ENCODE peak calls at places on chromosomes 7 and 10, in four cellular contexts. One of them, this sample, is unnamed. For H3K4me1 and H3K9me3, the result is how much of the 10 kb centered on the place peaks cover.

GRCh38 chr7:98170944-98171343 is 40.3 kb upstream of the BHLHA15 start:
- DNase-seq in transverse colon: no peak
- DNase-seq in CD4-positive, CD25-positive, alpha-beta regulatory T cell: no peak
- DNase-seq in A549: no peak
- DNase-seq in this sample: no peak

GRCh38 chr10:36779238-36779846 is 346.1 kb upstream of the ANKRD30A start:
- DNase-seq in transverse colon: peak
- DNase-seq in CD4-positive, CD25-positive, alpha-beta regulatory T cell: no peak
- DNase-seq in A549: peak
- DNase-seq in this sample: peak

GRCh38 chr10:132974249-132974796 is 32.0 kb upstream of the CFAP46 start:
- DNase-seq in transverse colon: no peak
- DNase-seq in CD4-positive, CD25-positive, alpha-beta regulatory T cell: no peak
- DNase-seq in A549: no peak
- DNase-seq in this sample: no peak

GRCh38 chr7:140238778-140239652 is 62.2 kb upstream of the KDM7A start:
- DNase-seq in transverse colon: peak
- DNase-seq in CD4-positive, CD25-positive, alpha-beta regulatory T cell: no peak
- DNase-seq in A549: no peak
- DNase-seq in this sample: no peak

GRCh38 chr10:15482168-15482567 is 111.1 kb upstream of the FAM171A1 start:
- DNase-seq in transverse colon: no peak
- DNase-seq in CD4-positive, CD25-positive, alpha-beta regulatory T cell: no peak
- DNase-seq in A549: no peak
- DNase-seq in this sample: no peak

GRCh38 chr7:34061175-34061574 is 155.8 kb downstream of the BMPER start:
- DNase-seq in transverse colon: no peak
- DNase-seq in CD4-positive, CD25-positive, alpha-beta regulatory T cell: no peak
- DNase-seq in A549: peak
- DNase-seq in this sample: no peak

GRCh38 chr7:28759373-28760013 is 198.6 kb downstream of the TRIL start:
- DNase-seq in transverse colon: no peak
- DNase-seq in CD4-positive, CD25-positive, alpha-beta regulatory T cell: no peak
- DNase-seq in A549: no peak
- DNase-seq in this sample: no peak

GRCh38 chr10:71218833-71219120 is 6.4 kb downstream of the UNC5B start:
- DNase-seq in transverse colon: no peak
- DNase-seq in CD4-positive, CD25-positive, alpha-beta regulatory T cell: no peak
- DNase-seq in A549: no peak
- DNase-seq in this sample: no peak

GRCh38 chr10:90718185-90718584 is 139.7 kb downstream of the HTR7 start:
- DNase-seq in transverse colon: no peak
- DNase-seq in CD4-positive, CD25-positive, alpha-beta regulatory T cell: no peak
- DNase-seq in A549: no peak
- DNase-seq in this sample: no peak

GRCh38 chr7:137508437-137509175 is 165.1 kb upstream of the PTN start:
- DNase-seq in transverse colon: no peak
- DNase-seq in CD4-positive, CD25-positive, alpha-beta regulatory T cell: no peak
- DNase-seq in A549: no peak
- DNase-seq in this sample: no peak

GRCh38 chr7:151558575-151558974 is 38.9 kb upstream of the RHEB start:
- DNase-seq in transverse colon: no peak
- DNase-seq in CD4-positive, CD25-positive, alpha-beta regulatory T cell: no peak
- DNase-seq in A549: no peak
- DNase-seq in this sample: no peak

GRCh38 chr7:41156268-41156667 is 546.6 kb downstream of the INHBA start:
- DNase-seq in transverse colon: no peak
- DNase-seq in CD4-positive, CD25-positive, alpha-beta regulatory T cell: no peak
- DNase-seq in A549: no peak
- DNase-seq in this sample: no peak

GRCh38 chr7:27241189-27242045 is 1.2 kb upstream of the EVX1 start:
- DNase-seq in transverse colon: no peak
- DNase-seq in CD4-positive, CD25-positive, alpha-beta regulatory T cell: no peak
- DNase-seq in A549: no peak
- DNase-seq in this sample: no peak

GRCh38 chr7:149564340-149565095 is 66.9 kb upstream of the ZNF746 start:
- DNase-seq in transverse colon: no peak
- DNase-seq in CD4-positive, CD25-positive, alpha-beta regulatory T cell: no peak
- DNase-seq in A549: no peak
- DNase-seq in this sample: no peak

GRCh38 chr7:134679006-134679405 is 32.4 kb downstream of the BPGM start:
- DNase-seq in transverse colon: no peak
- DNase-seq in CD4-positive, CD25-positive, alpha-beta regulatory T cell: no peak
- DNase-seq in A549: no peak
- DNase-seq in this sample: no peak

GRCh38 chr10:8130973-8131911 is 76.8 kb downstream of the GATA3 start:
- DNase-seq in transverse colon: no peak
- DNase-seq in CD4-positive, CD25-positive, alpha-beta regulatory T cell: no peak
- DNase-seq in A549: peak
- DNase-seq in this sample: peak

GRCh38 chr7:25922296-25922695 is 229.7 kb upstream of the NFE2L3 start:
- DNase-seq in transverse colon: no peak
- DNase-seq in CD4-positive, CD25-positive, alpha-beta regulatory T cell: no peak
- DNase-seq in A549: no peak
- DNase-seq in this sample: no peak

GRCh38 chr10:18230794-18231193 is 90.6 kb downstream of the CACNB2 start:
- DNase-seq in transverse colon: no peak
- DNase-seq in CD4-positive, CD25-positive, alpha-beta regulatory T cell: no peak
- DNase-seq in A549: no peak
- DNase-seq in this sample: no peak

GRCh38 chr7:36423633-36424032 is 34.0 kb downstream of the ANLN start:
- DNase-seq in transverse colon: no peak
- DNase-seq in CD4-positive, CD25-positive, alpha-beta regulatory T cell: no peak
- DNase-seq in A549: no peak
- DNase-seq in this sample: no peak

GRCh38 chr7:50664461-50664922 is 99.3 kb upstream of the DDC start:
- DNase-seq in transverse colon: no peak
- DNase-seq in CD4-positive, CD25-positive, alpha-beta regulatory T cell: no peak
- DNase-seq in A549: no peak
- DNase-seq in this sample: no peak

GRCh38 chr10:119119400-119119799 is 15.5 kb downstream of the DENND10 start:
- DNase-seq in transverse colon: no peak
- DNase-seq in CD4-positive, CD25-positive, alpha-beta regulatory T cell: no peak
- DNase-seq in A549: no peak
- DNase-seq in this sample: no peak

GRCh38 chr7:126696236-126696635 is 556.5 kb downstream of the GRM8 start:
- DNase-seq in transverse colon: no peak
- DNase-seq in CD4-positive, CD25-positive, alpha-beta regulatory T cell: no peak
- DNase-seq in A549: no peak
- DNase-seq in this sample: no peak

GRCh38 chr10:14574885-14575284 is 199.8 kb downstream of the FAM107B start:
- DNase-seq in transverse colon: no peak
- DNase-seq in CD4-positive, CD25-positive, alpha-beta regulatory T cell: no peak
- DNase-seq in A549: no peak
- DNase-seq in this sample: no peak

GRCh38 chr10:17910144-17910789 is 41.5 kb upstream of the SLC39A12 start:
- DNase-seq in transverse colon: peak
- DNase-seq in CD4-positive, CD25-positive, alpha-beta regulatory T cell: no peak
- DNase-seq in A549: peak
- DNase-seq in this sample: peak

GRCh38 chr10:33547976-33548375 is 213.5 kb upstream of the NRP1 start:
- DNase-seq in transverse colon: no peak
- DNase-seq in CD4-positive, CD25-positive, alpha-beta regulatory T cell: no peak
- DNase-seq in A549: no peak
- DNase-seq in this sample: no peak

GRCh38 chr10:82506680-82507376 is 631.8 kb downstream of the NRG3 start:
- DNase-seq in transverse colon: no peak
- DNase-seq in CD4-positive, CD25-positive, alpha-beta regulatory T cell: no peak
- DNase-seq in A549: no peak
- DNase-seq in this sample: no peak

GRCh38 chr7:46534593-46535271 is 613.7 kb upstream of the IGFBP3 start:
- DNase-seq in transverse colon: peak
- DNase-seq in CD4-positive, CD25-positive, alpha-beta regulatory T cell: no peak
- DNase-seq in A549: peak
- DNase-seq in this sample: no peak

GRCh38 chr10:22335204-22335956 is 9.9 kb upstream of the SPAG6 start:
- DNase-seq in transverse colon: peak
- DNase-seq in CD4-positive, CD25-positive, alpha-beta regulatory T cell: peak
- DNase-seq in A549: peak
- DNase-seq in this sample: no peak

GRCh38 chr10:24722676-24723385 is 856 bp downstream of the ARHGAP21 start:
- DNase-seq in transverse colon: peak
- DNase-seq in CD4-positive, CD25-positive, alpha-beta regulatory T cell: peak
- DNase-seq in A549: peak
- DNase-seq in this sample: no peak

GRCh38 chr10:35495521-35496238 is 109.5 kb upstream of the GJD4 start:
- DNase-seq in transverse colon: no peak
- DNase-seq in CD4-positive, CD25-positive, alpha-beta regulatory T cell: no peak
- DNase-seq in A549: no peak
- DNase-seq in this sample: no peak

GRCh38 chr10:43123361-43124093 is 14.7 kb upstream of the CSGALNACT2 start:
- DNase-seq in transverse colon: peak
- DNase-seq in CD4-positive, CD25-positive, alpha-beta regulatory T cell: no peak
- DNase-seq in A549: no peak
- DNase-seq in this sample: no peak

GRCh38 chr7:133742709-133743538 is 384.2 kb upstream of the LRGUK start:
- DNase-seq in transverse colon: no peak
- DNase-seq in CD4-positive, CD25-positive, alpha-beta regulatory T cell: no peak
- DNase-seq in A549: peak
- DNase-seq in this sample: peak

GRCh38 chr10:34866848-34867247 is 51.8 kb upstream of the PARD3 start:
- DNase-seq in transverse colon: peak
- DNase-seq in CD4-positive, CD25-positive, alpha-beta regulatory T cell: no peak
- DNase-seq in A549: no peak
- DNase-seq in this sample: no peak

GRCh38 chr10:13352519-13352918 is 4.4 kb upstream of the SEPHS1 start:
- DNase-seq in transverse colon: no peak
- DNase-seq in CD4-positive, CD25-positive, alpha-beta regulatory T cell: no peak
- DNase-seq in A549: no peak
- DNase-seq in this sample: no peak

GRCh38 chr7:5430612-5430947 is 6.9 kb upstream of the TNRC18 start:
- DNase-seq in transverse colon: no peak
- DNase-seq in CD4-positive, CD25-positive, alpha-beta regulatory T cell: no peak
- DNase-seq in A549: no peak
- DNase-seq in this sample: no peak

GRCh38 chr7:5429857-5430611 is 6.4 kb upstream of the TNRC18 start:
- DNase-seq in transverse colon: peak
- DNase-seq in CD4-positive, CD25-positive, alpha-beta regulatory T cell: no peak
- DNase-seq in A549: no peak
- DNase-seq in this sample: no peak

GRCh38 chr7:5431485-5432118 is 8.0 kb upstream of the TNRC18 start:
- DNase-seq in transverse colon: no peak
- DNase-seq in CD4-positive, CD25-positive, alpha-beta regulatory T cell: no peak
- DNase-seq in A549: no peak
- DNase-seq in this sample: no peak

GRCh38 chr7:5428470-5429252 is 5.0 kb upstream of the TNRC18 start:
- DNase-seq in transverse colon: peak
- DNase-seq in CD4-positive, CD25-positive, alpha-beta regulatory T cell: no peak
- DNase-seq in A549: no peak
- DNase-seq in this sample: no peak

GRCh38 chr7:5429253-5429856 is 5.7 kb upstream of the TNRC18 start:
- DNase-seq in transverse colon: peak
- DNase-seq in CD4-positive, CD25-positive, alpha-beta regulatory T cell: no peak
- DNase-seq in A549: no peak
- DNase-seq in this sample: no peak
- H3K4me3 ChIP-seq in transverse colon: peak
- H3K4me3 ChIP-seq in CD4-positive, CD25-positive, alpha-beta regulatory T cell: no peak
- H3K4me3 ChIP-seq in A549: no peak
- H3K4me3 ChIP-seq in this sample: peak

GRCh38 chr7:55072251-55072650 is 53.4 kb downstream of the EGFR start:
- DNase-seq in transverse colon: no peak
- DNase-seq in CD4-positive, CD25-positive, alpha-beta regulatory T cell: no peak
- DNase-seq in A549: no peak
- DNase-seq in this sample: no peak
- H3K4me1 ChIP-seq in transverse colon: half or more
- H3K4me1 ChIP-seq in CD4-positive, CD25-positive, alpha-beta regulatory T cell: under half
- H3K4me1 ChIP-seq in A549: half or more
- H3K4me1 ChIP-seq in this sample: half or more

GRCh38 chr10:4882704-4883078 is 56.7 kb downstream of the AKR1E2 start:
- DNase-seq in transverse colon: no peak
- DNase-seq in CD4-positive, CD25-positive, alpha-beta regulatory T cell: no peak
- DNase-seq in A549: no peak
- DNase-seq in this sample: no peak

GRCh38 chr10:4885142-4885541 is 59.1 kb downstream of the AKR1E2 start:
- DNase-seq in transverse colon: no peak
- DNase-seq in CD4-positive, CD25-positive, alpha-beta regulatory T cell: no peak
- DNase-seq in A549: no peak
- DNase-seq in this sample: no peak

GRCh38 chr10:4883079-4883739 is 57.2 kb downstream of the AKR1E2 start:
- DNase-seq in transverse colon: no peak
- DNase-seq in CD4-positive, CD25-positive, alpha-beta regulatory T cell: no peak
- DNase-seq in A549: peak
- DNase-seq in this sample: no peak
- H3K9me3 ChIP-seq in transverse colon: under half
- H3K9me3 ChIP-seq in CD4-positive, CD25-positive, alpha-beta regulatory T cell: under half
- H3K9me3 ChIP-seq in A549: under half
- H3K9me3 ChIP-seq in this sample: under half

DNA sequence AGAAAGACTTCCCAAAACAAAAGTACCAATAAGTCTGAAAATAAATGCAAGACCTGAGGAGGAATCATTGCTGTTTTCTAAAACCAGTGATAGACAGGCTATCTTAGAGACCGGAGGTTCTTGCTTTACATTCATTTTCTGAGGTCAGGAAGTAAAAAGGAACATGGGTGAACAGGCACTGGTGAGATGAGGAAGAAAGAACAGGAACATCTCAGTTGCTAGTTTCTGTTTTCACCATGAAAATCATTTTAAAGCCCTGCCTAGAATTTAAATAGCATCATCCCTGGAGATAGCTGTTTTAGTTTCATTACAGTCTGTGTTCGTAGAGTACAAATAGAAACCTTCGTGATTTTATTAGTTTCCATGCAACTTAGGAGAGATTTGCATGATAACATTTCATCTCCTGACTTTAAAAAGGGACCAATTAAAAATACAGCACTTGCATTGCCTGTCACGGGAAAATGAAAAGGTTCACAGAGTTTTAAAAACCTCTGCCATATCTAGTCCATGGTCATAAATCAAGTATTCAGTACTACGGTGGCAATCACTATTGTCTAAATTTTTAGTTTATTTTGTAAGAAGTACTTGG is 14.7 kb downstream of the KCNMA1 start:
- DNase-seq in transverse colon: no peak
- DNase-seq in CD4-positive, CD25-positive, alpha-beta regulatory T cell: no peak
- DNase-seq in A549: no peak
- DNase-seq in this sample: no peak
- H3K4me3 ChIP-seq in transverse colon: no peak
- H3K4me3 ChIP-seq in CD4-positive, CD25-positive, alpha-beta regulatory T cell: no peak
- H3K4me3 ChIP-seq in A549: no peak
- H3K4me3 ChIP-seq in this sample: no peak

GRCh38 chr10:60170250-60170649 is 219.4 kb downstream of the ANK3 start:
- DNase-seq in transverse colon: no peak
- DNase-seq in CD4-positive, CD25-positive, alpha-beta regulatory T cell: no peak
- DNase-seq in A549: peak
- DNase-seq in this sample: no peak
- H3K4me1 ChIP-seq in transverse colon: under half
- H3K4me1 ChIP-seq in CD4-positive, CD25-positive, alpha-beta regulatory T cell: under half
- H3K4me1 ChIP-seq in A549: under half
- H3K4me1 ChIP-seq in this sample: under half

This sample was measured in Panc1.